ENCODE peak calls at places on chromosomes 7 and 10, in ten cellular contexts. G, K, C, T, Y, U, Q, X, E and L are unnamed samples.

GRCh38 chr7:5344342-5344741 is 61.6 kb downstream of the SLC29A4 start:
- DNase-seq in G (no peak), K (no peak), C (no peak), T (no peak), Y (no peak), U (no peak), Q (no peak), X (no peak), E (no peak), L (no peak)

GRCh38 chr10:33240931-33241330 is 93.5 kb downstream of the NRP1 start:
- DNase-seq in G (no peak), K (no peak), C (no peak), T (no peak), Y (peak; percentile 62), U (no peak), Q (no peak), X (no peak), E (peak; percentile 37), L (no peak)

GRCh38 chr7:27929127-27929526 is 189.2 kb downstream of the TAX1BP1 start:
- DNase-seq in G (no peak), K (no peak), C (no peak), T (no peak), Y (no peak), U (no peak), Q (no peak), X (no peak), E (no peak), L (no peak)

GRCh38 chr7:39624935-39625694 is 1.7 kb downstream of the RALA start:
- DNase-seq in G (no peak), K (no peak), C (no peak), T (no peak), Y (no peak), U (no peak), Q (no peak), X (no peak), E (no peak), L (no peak)

GRCh38 chr7:3034591-3035150 is 9.0 kb downstream of the CARD11 start:
- DNase-seq in G (no peak), K (no peak), C (no peak), T (no peak), Y (no peak), U (no peak), Q (no peak), X (no peak), E (no peak), L (no peak)

GRCh38 chr7:25382175-25382574 is 153.9 kb upstream of the NPVF start:
- DNase-seq in G (no peak), K (no peak), C (no peak), T (no peak), Y (no peak), U (no peak), Q (no peak), X (no peak), E (no peak), L (no peak)

GRCh38 chr7:127822822-127823508 is 171.0 kb downstream of the SND1 start:
- DNase-seq in G (no peak), K (no peak), C (no peak), T (no peak), Y (no peak), U (no peak), Q (no peak), X (no peak), E (no peak), L (no peak)

GRCh38 chr10:104334965-104335650 is 3.2 kb downstream of the ITPRIP start:
- DNase-seq in G (peak; percentile 20), K (no peak), C (no peak), T (no peak), Y (no peak), U (no peak), Q (no peak), X (no peak), E (no peak), L (no peak)

GRCh38 chr10:47154762-47155161 is 145.2 kb upstream of the GDF10 start:
- DNase-seq in G (no peak), K (no peak), C (no peak), T (no peak), Y (no peak), U (no peak), Q (no peak), X (no peak), E (no peak), L (no peak)

GRCh38 chr10:67222929-67223328 is 297.1 kb downstream of the LRRTM3 start:
- DNase-seq in G (no peak), K (no peak), C (no peak), T (no peak), Y (no peak), U (no peak), Q (no peak), X (no peak), E (no peak), L (no peak)

GRCh38 chr10:44383749-44384600 is 922 bp downstream of the CXCL12 start:
- DNase-seq in G (peak; percentile 8), K (peak; percentile 20), C (peak; percentile 60), T (no peak), Y (peak; percentile 57), U (no peak), Q (no peak), X (no peak), E (peak; percentile 18), L (no peak)

GRCh38 chr7:149561072-149561471 is 63.5 kb upstream of the ZNF746 start:
- DNase-seq in G (no peak), K (no peak), C (no peak), T (no peak), Y (no peak), U (no peak), Q (no peak), X (no peak), E (no peak), L (no peak)

GRCh38 chr7:44158060-44158872 is 17.1 kb upstream of the MYL7 start:
- DNase-seq in G (no peak), K (no peak), C (no peak), T (no peak), Y (no peak), U (no peak), Q (no peak), X (no peak), E (no peak), L (no peak)

GRCh38 chr7:81484266-81484665 is 285.6 kb downstream of the HGF start:
- DNase-seq in G (no peak), K (no peak), C (peak; percentile 34), T (peak; percentile 79), Y (peak; percentile 69), U (no peak), Q (no peak), X (no peak), E (peak; percentile 96), L (peak; percentile 71)

GRCh38 chr10:29807407-29807806 is 172.6 kb upstream of the SVIL start:
- DNase-seq in G (no peak), K (no peak), C (no peak), T (no peak), Y (peak; percentile 87), U (peak; percentile 52), Q (no peak), X (no peak), E (peak; percentile 47), L (no peak)

GRCh38 chr10:96017227-96017687 is 26.1 kb upstream of the CCNJ start:
- DNase-seq in G (peak; percentile 39), K (peak; percentile 14), C (no peak), T (peak; percentile 6), Y (peak; percentile 50), U (peak; percentile 36), Q (no peak), X (peak; percentile 40), E (peak; percentile 21), L (no peak)

GRCh38 chr10:68633281-68633680 is 73.1 kb downstream of the TET1 start:
- DNase-seq in G (no peak), K (no peak), C (no peak), T (no peak), Y (no peak), U (no peak), Q (no peak), X (no peak), E (no peak), L (no peak)

GRCh38 chr10:2197663-2198062 is 460.3 kb upstream of the ADARB2 start:
- DNase-seq in G (no peak), K (no peak), C (no peak), T (no peak), Y (no peak), U (no peak), Q (no peak), X (no peak), E (no peak), L (no peak)